ENCODE peak calls at places on chromosomes 11 and 22, in ten cellular contexts. Z is nephron progenitor cell; K is amygdala; B is activated T-cell treated with anti-CD3 and anti-CD28 coated beads, Interleukin-2, amount 50 U/mL, for 4 hours; J is amniotic epithelial cell; D is activated effector memory CD4-positive, alpha-beta T cell treated with Interleukin-2 at 50 U/mL for 16 hours; Y is NCI-H1694; L is EL; T is SW 1271; P is SK-N-DZ. I is an unnamed sample.

GRCh38 chr22:44023404-44024287 is 456 bp upstream of the PARVB start:
- DNase-seq in Z (peak; percentile 75), K (no peak), B (no peak), J (peak; percentile 24), D (no peak), Y (no peak), L (peak; percentile 52), T (no peak), P (no peak), I (no peak)

GRCh38 chr22:31212783-31213626 is 907 bp downstream of the LIMK2 start:
- DNase-seq in Z (no peak), K (no peak), B (no peak), J (no peak), D (no peak), Y (no peak), L (peak; percentile 11), T (no peak), P (no peak), I (no peak)

GRCh38 chr22:17890245-17890671 is 116.0 kb upstream of the BID start:
- DNase-seq in Z (no peak), K (no peak), B (no peak), J (no peak), D (no peak), Y (no peak), L (no peak), T (no peak), P (no peak), I (no peak)

GRCh38 chr11:68107689-68108088 is 13.5 kb downstream of the CHKA start:
- DNase-seq in Z (no peak), K (no peak), B (no peak), J (peak; percentile 48), D (no peak), Y (no peak), L (no peak), T (no peak), P (no peak), I (no peak)

GRCh38 chr11:113701491-113701890 is 4.6 kb downstream of the TMPRSS5 start:
- DNase-seq in Z (no peak), K (no peak), B (no peak), J (no peak), D (no peak), Y (no peak), L (no peak), T (no peak), P (no peak), I (no peak)

GRCh38 chr22:38873469-38874411 is 1.7 kb upstream of the CBX6 start:
- DNase-seq in Z (no peak), K (no peak), B (peak; percentile 71), J (no peak), D (peak; percentile 52), Y (no peak), L (no peak), T (no peak), P (no peak), I (no peak)

GRCh38 chr11:125381499-125381898 is 114.6 kb downstream of the FEZ1 start:
- DNase-seq in Z (no peak), K (no peak), B (no peak), J (no peak), D (no peak), Y (no peak), L (no peak), T (no peak), P (no peak), I (no peak)

GRCh38 chr11:2214527-2215229 is 43.1 kb upstream of the TH start:
- DNase-seq in Z (no peak), K (no peak), B (peak; percentile 3), J (no peak), D (no peak), Y (no peak), L (no peak), T (no peak), P (no peak), I (no peak)

GRCh38 chr11:76090821-76091220 is 115.5 kb downstream of the WNT11 start:
- DNase-seq in Z (no peak), K (no peak), B (no peak), J (no peak), D (no peak), Y (no peak), L (no peak), T (no peak), P (no peak), I (no peak)

GRCh38 chr11:103433380-103433779 is 324.2 kb downstream of the DYNC2H1 start:
- DNase-seq in Z (no peak), K (no peak), B (no peak), J (peak; percentile 86), D (no peak), Y (no peak), L (peak; percentile 91), T (peak; percentile 60), P (no peak), I (peak; percentile 52)

GRCh38 chr11:69483170-69483569 is 1.7 kb downstream of the LINC01488 start:
- DNase-seq in Z (no peak), K (no peak), B (no peak), J (no peak), D (no peak), Y (no peak), L (no peak), T (no peak), P (no peak), I (no peak)

GRCh38 chr11:35354644-35355043 is 64.7 kb downstream of the SLC1A2 start:
- DNase-seq in Z (no peak), K (no peak), B (no peak), J (no peak), D (no peak), Y (no peak), L (peak; percentile 56), T (no peak), P (no peak), I (peak; percentile 54)

GRCh38 chr22:27197071-27197470 is 539.7 kb downstream of the MIAT start:
- DNase-seq in Z (no peak), K (no peak), B (no peak), J (no peak), D (no peak), Y (no peak), L (no peak), T (no peak), P (no peak), I (no peak)

GRCh38 chr11:76119032-76119431 is 87.3 kb downstream of the WNT11 start:
- DNase-seq in Z (no peak), K (no peak), B (no peak), J (no peak), D (no peak), Y (no peak), L (no peak), T (no peak), P (no peak), I (no peak)

GRCh38 chr11:46984987-46985386 is 48.4 kb downstream of the CSTPP1 start:
- DNase-seq in Z (no peak), K (no peak), B (no peak), J (no peak), D (no peak), Y (no peak), L (peak; percentile 6), T (no peak), P (no peak), I (no peak)

GRCh38 chr11:22938691-22939090 is 78.4 kb upstream of the CCDC179 start:
- DNase-seq in Z (no peak), K (no peak), B (no peak), J (no peak), D (no peak), Y (no peak), L (peak; percentile 5), T (no peak), P (no peak), I (no peak)

GRCh38 chr22:30575011-30575671 is 676 bp upstream of the GAL3ST1 start:
- DNase-seq in Z (no peak), K (no peak), B (no peak), J (peak; percentile 88), D (no peak), Y (no peak), L (peak; percentile 40), T (no peak), P (no peak), I (no peak)

GRCh38 chr11:64870176-64870892 is 8.1 kb downstream of the EHD1 start:
- DNase-seq in Z (no peak), K (no peak), B (no peak), J (peak; percentile 75), D (no peak), Y (no peak), L (peak; percentile 68), T (peak; percentile 21), P (no peak), I (no peak)

GRCh38 chr22:28027453-28028448 is 108.7 kb upstream of the PITPNB start:
- DNase-seq in Z (peak; percentile 43), K (no peak), B (no peak), J (no peak), D (no peak), Y (no peak), L (no peak), T (no peak), P (no peak), I (no peak)

GRCh38 chr11:133545199-133545709 is 13.0 kb upstream of the OPCML start:
- DNase-seq in Z (no peak), K (no peak), B (no peak), J (no peak), D (no peak), Y (no peak), L (no peak), T (no peak), P (no peak), I (no peak)

GRCh38 chr22:35172452-35172851 is 84.8 kb upstream of the HMGXB4 start:
- DNase-seq in Z (no peak), K (no peak), B (no peak), J (no peak), D (no peak), Y (peak; percentile 75), L (no peak), T (no peak), P (peak; percentile 95), I (no peak)